ENCODE peak calls at places on chromosomes 13 and 19, in seven cellular contexts. R is foreskin fibroblast; D is A549; Z is kidney; N is H9; W is IMR-90; H is CD4-positive, alpha-beta T cell. F is an unnamed sample.
A peak's percentile ranks its signal among the peaks of the same experiment; 100 is the strongest.

GRCh38 chr13:66659291-66660012 is 570.7 kb downstream of the PCDH9 start:
- DNase-seq in H (no peak), R (no peak), W (no peak), Z (no peak), D (peak; percentile 48), N (no peak), F (no peak)

GRCh38 chr13:65292488-65292901 is 1937.6 kb downstream of the PCDH9 start:
- DNase-seq in D (peak; percentile 29), H (no peak), W (peak; percentile 86), R (peak; percentile 26), Z (no peak), N (peak; percentile 28), F (no peak)

GRCh38 chr13:40666058-40666904 is at the start of gene FOXO1:
- DNase-seq in R (peak; percentile 96), W (peak; percentile 74), N (peak; percentile 86), H (peak; percentile 92), Z (peak; percentile 96), D (peak; percentile 74), F (peak; percentile 98)

GRCh38 chr13:111051656-111052232 is 63.4 kb upstream of the ARHGEF7 start:
- DNase-seq in D (no peak), R (no peak), Z (no peak), W (no peak), N (no peak), H (no peak), F (no peak)

GRCh38 chr13:46759861-46760260 is 37.1 kb downstream of the ESD start:
- DNase-seq in N (no peak), H (no peak), W (no peak), R (peak; percentile 33), Z (no peak), D (peak; percentile 34), F (no peak)

GRCh38 chr19:50344661-50345318 is 15.6 kb upstream of the KCNC3 start:
- DNase-seq in W (no peak), H (no peak), Z (peak; percentile 48), R (no peak), D (no peak), N (no peak), F (peak; percentile 67)

GRCh38 chr19:13012690-13013608 is 17.7 kb downstream of the NFIX start:
- DNase-seq in Z (peak; percentile 91), H (no peak), W (peak; percentile 63), N (peak; percentile 58), R (peak; percentile 85), D (no peak), F (peak; percentile 62)

GRCh38 chr13:34678154-34678553 is 263.9 kb upstream of the NBEA start:
- DNase-seq in R (peak; percentile 71), D (peak; percentile 78), Z (no peak), N (no peak), W (no peak), H (no peak), F (no peak)

GRCh38 chr19:40741527-40742390 is 8.5 kb downstream of the ACTMAP start:
- DNase-seq in W (no peak), D (no peak), Z (no peak), N (no peak), H (no peak), R (peak; percentile 27), F (no peak)
- TF ChIP-seq CTCF in W (no peak), D (no peak), Z (no peak), N (no peak), H (no peak), R (no peak), F (no peak)

DNA sequence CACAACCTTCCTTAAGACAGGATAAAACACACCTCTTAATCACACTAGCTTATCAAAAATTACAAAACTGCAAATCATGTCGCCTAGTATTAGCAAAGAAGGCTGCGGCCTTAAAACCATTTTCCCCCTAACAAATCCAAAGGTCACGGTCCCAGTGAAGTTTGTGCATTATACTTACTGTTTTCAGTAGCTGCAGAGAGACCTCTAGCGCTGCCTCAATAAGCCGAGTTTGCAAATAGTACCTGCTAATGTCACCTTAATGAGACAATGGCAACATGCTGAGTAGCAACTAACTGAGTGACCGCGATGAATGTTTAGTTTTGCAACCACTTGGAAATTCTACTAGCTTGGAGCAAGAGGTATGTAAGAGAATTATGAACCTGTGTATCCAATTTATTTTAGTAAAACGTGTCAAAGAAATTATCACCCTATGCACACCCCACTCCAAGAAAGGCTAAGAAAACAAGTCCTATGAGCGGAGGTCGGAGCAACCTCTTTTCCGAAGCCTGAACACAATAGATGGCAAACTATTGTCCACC is 1.2 kb downstream of the KPNA3 start:
- DNase-seq in R (peak; percentile 54), W (peak; percentile 35), H (no peak), N (no peak), D (peak; percentile 44), Z (no peak), F (peak; percentile 48)
- TF ChIP-seq CTCF in R (peak; percentile 12), W (no peak), H (no peak), N (no peak), D (peak; percentile 29), Z (peak; percentile 28), F (peak; percentile 57)

GRCh38 chr13:105703843-105704242 is 831.6 kb downstream of the EFNB2 start:
- DNase-seq in D (no peak), R (no peak), W (no peak), H (no peak), N (no peak), Z (no peak), F (no peak)

DNA sequence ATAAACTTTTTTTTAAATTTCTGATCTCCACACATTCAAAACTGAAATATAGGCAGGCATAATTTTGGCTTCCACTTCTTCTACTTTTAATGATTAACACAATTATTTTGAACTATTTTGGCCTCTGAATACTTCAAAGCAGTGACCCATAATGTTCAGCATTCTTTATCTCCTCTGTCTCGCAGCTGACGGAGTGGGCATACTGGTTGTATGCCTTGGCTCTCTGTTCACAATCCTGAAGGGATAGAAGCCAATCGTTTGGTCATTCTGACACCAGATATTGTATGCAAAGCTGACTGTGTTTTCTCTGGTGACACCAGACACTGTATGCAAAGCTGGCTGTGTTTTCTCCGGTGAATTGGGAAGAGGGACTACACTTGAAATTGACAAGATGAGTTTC is 833.0 kb downstream of the EFNB2 start:
- DNase-seq in W (no peak), R (no peak), H (no peak), N (no peak), D (no peak), Z (no peak), F (no peak)
- TF ChIP-seq CTCF in W (no peak), R (no peak), H (no peak), N (no peak), D (no peak), Z (no peak), F (no peak)

GRCh38 chr19:4547303-4548237 is 7.7 kb upstream of the LRG1 start:
- DNase-seq in W (no peak), N (no peak), Z (no peak), D (peak; percentile 59), R (no peak), H (no peak), F (no peak)
- TF ChIP-seq CTCF in W (peak; percentile 35), N (peak; percentile 57), Z (no peak), D (peak; percentile 36), R (peak; percentile 38), H (no peak), F (peak; percentile 40)

DNA sequence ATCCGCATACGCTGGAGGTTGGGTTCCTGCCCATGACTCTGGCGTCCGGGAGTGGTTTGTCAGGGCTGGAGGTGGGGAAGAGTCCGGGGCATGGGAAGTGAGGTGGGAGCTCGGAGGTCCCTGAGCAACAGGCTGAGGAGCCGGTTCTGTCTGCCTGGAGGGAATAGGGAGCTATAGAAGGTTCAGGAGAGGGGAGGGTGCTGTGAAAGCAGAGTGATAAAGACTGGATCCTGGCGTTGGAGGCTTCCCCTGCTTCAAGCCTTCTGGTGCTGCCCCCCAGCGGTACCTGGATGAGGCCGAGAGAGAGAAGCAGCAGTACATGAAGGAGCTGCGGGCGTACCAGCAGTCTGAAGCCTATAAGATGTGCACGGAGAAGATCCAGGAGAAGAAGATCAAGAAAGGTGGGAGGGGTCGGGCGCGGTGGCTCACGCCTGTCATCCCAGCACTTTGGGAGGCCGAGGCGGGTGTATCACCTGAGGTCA is 2.6 kb downstream of the HMG20B start:
- DNase-seq in R (peak; percentile 47), H (no peak), N (peak; percentile 88), W (peak; percentile 16), Z (no peak), D (peak; percentile 83), F (no peak)
- TF ChIP-seq CTCF in R (peak; percentile 16), H (no peak), N (peak; percentile 62), W (peak; percentile 22), Z (no peak), D (peak; percentile 51), F (no peak)

GRCh38 chr13:38348890-38349289 is 761 bp upstream of the UFM1 start:
- DNase-seq in H (no peak), N (no peak), D (no peak), Z (no peak), R (no peak), W (peak; percentile 40), F (peak; percentile 15)

GRCh38 chr13:38355595-38356120 is 6.0 kb downstream of the UFM1 start:
- DNase-seq in Z (no peak), H (no peak), W (no peak), R (no peak), D (no peak), N (no peak), F (no peak)

GRCh38 chr13:38346764-38347163 is 2.9 kb upstream of the UFM1 start:
- DNase-seq in N (no peak), W (no peak), Z (no peak), R (no peak), D (no peak), H (no peak), F (no peak)

GRCh38 chr13:38349386-38350113 is at the start of gene UFM1:
- DNase-seq in N (peak; percentile 96), W (peak; percentile 96), R (peak; percentile 95), H (peak; percentile 83), Z (peak; percentile 96), D (peak; percentile 92), F (peak; percentile 89)

GRCh38 chr13:38350114-38350617 is 515 bp downstream of the UFM1 start:
- DNase-seq in D (peak; percentile 44), Z (peak; percentile 89), W (peak; percentile 50), N (no peak), R (peak; percentile 64), H (peak; percentile 48), F (peak; percentile 36)
- TF ChIP-seq CTCF in D (no peak), Z (no peak), W (no peak), N (no peak), R (no peak), H (no peak), F (no peak)

DNA sequence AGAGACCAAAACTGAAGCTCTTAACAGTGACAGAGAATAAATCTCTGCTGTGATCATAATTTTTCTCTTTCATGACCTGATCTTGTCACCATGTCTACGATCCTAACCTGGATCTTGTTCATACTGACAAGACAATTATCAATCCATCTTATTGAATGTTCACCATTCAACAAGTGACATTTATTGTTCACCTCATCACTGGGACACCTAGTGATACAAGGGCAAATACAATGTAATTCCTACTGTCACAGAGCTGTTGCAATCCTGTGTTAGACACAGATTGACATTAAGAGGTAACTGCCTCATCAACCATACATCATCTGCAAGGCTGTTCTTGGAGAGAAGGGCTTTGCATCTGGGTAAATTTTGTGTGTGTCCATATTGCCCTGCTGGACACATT is 942.4 kb upstream of the PRR20A start:
- DNase-seq in R (no peak), H (no peak), N (no peak), Z (no peak), D (no peak), W (no peak), F (no peak)
- TF ChIP-seq CTCF in R (no peak), H (no peak), N (no peak), Z (no peak), D (no peak), W (no peak), F (no peak)

DNA sequence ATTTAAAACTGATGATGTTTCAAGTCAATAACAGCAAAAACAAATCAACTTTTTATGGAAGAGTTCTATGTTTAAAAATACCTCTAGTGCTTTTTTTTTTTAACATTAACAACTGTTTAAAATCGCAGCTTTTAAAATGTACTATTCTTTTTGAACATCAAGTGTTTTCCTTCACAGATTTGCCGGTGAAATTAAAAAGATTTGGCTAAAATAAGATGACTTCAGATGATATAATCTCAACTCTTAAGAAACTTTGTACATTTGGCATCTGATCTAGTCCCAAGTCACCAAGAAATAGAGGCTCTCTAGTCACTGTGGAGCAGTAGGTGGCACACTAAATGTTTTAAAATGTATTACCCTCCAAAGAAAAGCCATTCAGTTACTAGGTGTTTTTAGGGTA is 5.0 kb downstream of the POU4F1 start:
- DNase-seq in Z (no peak), R (no peak), D (no peak), W (no peak), H (no peak), N (no peak), F (no peak)
- TF ChIP-seq CTCF in Z (no peak), R (no peak), D (no peak), W (no peak), H (no peak), N (no peak), F (no peak)